ENCODE peak calls at places on chromosomes 12 and 14, in five cellular contexts. G, P, N, J and R are unnamed samples.

GRCh38 chr14:23663127-23663526 is 27.0 kb downstream of the DHRS2 start:
- DNase-seq in N (no peak), G (no peak), J (no peak), P (no peak), R (no peak)

GRCh38 chr12:5480953-5481300 is 49.0 kb downstream of the NTF3 start:
- DNase-seq in P (no peak), J (no peak), G (no peak), N (no peak), R (no peak)

GRCh38 chr12:12723147-12723680 is 6.0 kb downstream of the CDKN1B start:
- DNase-seq in P (no peak), G (peak; percentile 52), J (no peak), N (no peak), R (no peak)

GRCh38 chr14:69631509-69631908 is 20.1 kb downstream of the SUSD6 start:
- DNase-seq in P (peak; percentile 68), J (no peak), N (no peak), G (no peak), R (no peak)

GRCh38 chr14:87153901-87154300 is 839.1 kb downstream of the GALC start:
- DNase-seq in G (no peak), N (no peak), J (no peak), P (no peak), R (no peak)

GRCh38 chr14:61695695-61696527 is 598 bp downstream of the HIF1A start:
- DNase-seq in G (peak; percentile 59), J (peak; percentile 83), P (peak; percentile 30), N (peak; percentile 40), R (peak; percentile 69)

GRCh38 chr12:42192258-42192657 is 45.8 kb downstream of the YAF2 start:
- DNase-seq in G (no peak), J (no peak), P (no peak), N (no peak), R (no peak)

GRCh38 chr12:66776974-66777373 is 98.1 kb upstream of the GRIP1 start:
- DNase-seq in P (no peak), J (no peak), N (no peak), G (no peak), R (no peak)

GRCh38 chr12:53231859-53232640 is at the start of gene RARG:
- DNase-seq in G (no peak), N (peak; percentile 70), P (peak; percentile 43), J (peak; percentile 91), R (no peak)

GRCh38 chr12:4985820-4986219 is 57.9 kb upstream of the KCNA5 start:
- DNase-seq in G (no peak), J (no peak), P (no peak), N (no peak), R (no peak)

GRCh38 chr12:6264402-6265037 is 46.0 kb upstream of the PLEKHG6 start:
- DNase-seq in N (no peak), P (no peak), G (no peak), J (no peak), R (no peak)

GRCh38 chr14:21668377-21668776 is 5.2 kb downstream of the OR4E1 start:
- DNase-seq in J (no peak), P (peak; percentile 59), G (no peak), N (no peak), R (no peak)

GRCh38 chr12:92581579-92581978 is 121.2 kb upstream of the PLEKHG7 start:
- DNase-seq in J (no peak), N (no peak), G (no peak), P (no peak), R (no peak)

GRCh38 chr12:58443273-58443980 is 476.9 kb downstream of the LRIG3 start:
- DNase-seq in N (no peak), G (peak; percentile 11), J (no peak), P (peak; percentile 24), R (peak; percentile 38)
- TF ChIP-seq CTCF in N (no peak), G (peak; percentile 67), J (peak; percentile 14), P (peak; percentile 84), R (peak; percentile 66)

GRCh38 chr12:49336645-49337584 is at the start of gene C1QL4:
- DNase-seq in G (peak; percentile 82), J (peak; percentile 41), N (peak; percentile 67), P (peak; percentile 40), R (peak; percentile 95)
- TF ChIP-seq CTCF in G (peak; percentile 92), J (peak; percentile 98), N (peak; percentile 95), P (peak; percentile 99), R (peak; percentile 95)

GRCh38 chr12:11555195-11555594 is 94.3 kb upstream of the ETV6 start:
- DNase-seq in G (no peak), P (no peak), J (no peak), N (no peak), R (no peak)

GRCh38 chr12:11563785-11564739 is 85.4 kb upstream of the ETV6 start:
- DNase-seq in P (no peak), G (no peak), J (no peak), N (no peak), R (no peak)

GRCh38 chr12:11555743-11556625 is 93.5 kb upstream of the ETV6 start:
- DNase-seq in J (no peak), G (no peak), N (no peak), P (no peak), R (no peak)

GRCh38 chr12:11561416-11561815 is 88.1 kb upstream of the ETV6 start:
- DNase-seq in P (peak; percentile 15), J (no peak), N (no peak), G (no peak), R (no peak)

GRCh38 chr12:11559941-11560340 is 89.5 kb upstream of the ETV6 start:
- DNase-seq in P (no peak), N (no peak), J (no peak), G (no peak), R (no peak)
- TF ChIP-seq CTCF in P (no peak), N (no peak), J (no peak), G (no peak), R (no peak)

DNA sequence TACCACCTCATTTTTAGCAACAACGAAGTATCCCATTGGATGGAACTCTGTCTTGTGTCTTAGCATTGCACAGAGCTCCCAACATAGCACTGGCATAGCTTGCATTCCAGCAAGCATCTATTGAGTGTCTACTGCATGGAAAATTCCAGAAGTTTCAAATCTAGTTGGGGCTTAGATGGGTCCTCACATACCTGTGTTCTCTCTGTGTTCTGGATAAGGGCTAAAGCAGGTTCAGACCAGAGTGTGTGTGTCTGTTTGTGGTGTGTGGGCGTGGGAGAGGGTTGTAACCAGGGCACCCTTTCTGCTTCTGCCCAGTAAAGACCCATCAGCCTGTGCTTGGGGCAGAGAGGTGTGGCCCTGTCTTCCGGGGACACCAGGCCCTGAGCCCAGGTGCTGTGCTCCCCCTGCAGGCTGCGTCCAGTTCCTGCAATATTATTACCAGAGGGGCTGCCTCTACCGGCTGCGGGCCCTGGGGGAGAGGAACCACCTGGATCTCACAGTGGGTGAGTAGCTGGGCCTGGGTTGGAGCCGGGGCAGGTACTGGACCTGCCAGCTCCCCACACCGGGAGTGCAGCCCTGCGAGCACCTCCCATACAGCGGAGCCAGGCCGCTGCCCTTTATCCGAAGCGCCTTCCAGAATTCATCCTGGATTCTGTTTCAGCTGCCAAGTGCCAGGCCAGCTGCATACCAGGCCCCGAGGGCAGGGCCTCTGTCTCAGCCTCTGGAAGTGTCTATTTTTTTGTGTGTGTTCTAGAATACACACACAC is 20.3 kb downstream of the RHOF start:
- DNase-seq in P (peak; percentile 45), J (no peak), N (peak; percentile 59), G (peak; percentile 89), R (peak; percentile 75)
- TF ChIP-seq CTCF in P (peak; percentile 92), J (peak; percentile 77), N (peak; percentile 76), G (peak; percentile 90), R (peak; percentile 79)

GRCh38 chr14:64340560-64341196 is 46.5 kb upstream of the ESR2 start:
- DNase-seq in J (no peak), P (no peak), G (peak; percentile 43), N (no peak), R (no peak)

GRCh38 chr14:64338616-64339316 is 44.6 kb upstream of the ESR2 start:
- DNase-seq in N (peak; percentile 97), J (peak; percentile 97), P (peak; percentile 98), G (peak; percentile 98), R (peak; percentile 85)

DNA sequence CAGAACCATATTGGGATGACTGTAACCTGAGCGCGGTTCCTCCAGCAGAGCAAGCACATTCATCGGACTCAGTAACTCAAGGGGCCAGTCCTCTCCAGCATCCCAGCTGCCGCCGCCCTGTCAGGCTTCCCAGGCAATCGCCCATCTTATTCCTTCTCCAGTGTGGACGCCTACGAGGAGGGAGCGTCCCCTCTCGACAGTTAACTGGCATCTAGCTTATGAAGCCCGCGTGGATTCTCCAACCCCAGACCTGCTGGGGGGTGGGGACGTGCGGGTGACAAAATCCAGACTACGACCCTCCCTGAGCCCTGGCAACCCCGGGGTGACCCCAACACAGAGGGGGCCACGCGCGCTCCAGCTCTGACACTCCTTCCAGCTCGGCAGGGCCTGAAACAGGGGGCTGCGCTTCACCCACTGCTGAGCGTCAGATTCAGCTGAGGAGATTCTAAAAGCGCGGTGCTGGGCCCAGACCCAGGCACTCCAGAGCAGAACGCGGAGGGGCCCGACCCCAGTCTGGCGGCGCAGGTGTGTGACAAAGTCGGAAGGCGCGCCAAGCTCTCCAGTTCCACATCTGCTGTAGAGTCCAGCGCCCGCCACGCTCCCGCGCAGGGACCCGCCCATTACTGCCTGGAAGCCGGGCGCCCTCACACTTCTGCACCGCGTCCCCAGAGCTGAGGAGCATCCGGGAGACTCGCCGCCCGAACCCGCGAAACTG is 43.9 kb upstream of the ESR2 start:
- DNase-seq in G (peak; percentile 57), J (no peak), P (peak; percentile 37), N (peak; percentile 37), R (peak; percentile 74)
- TF ChIP-seq CTCF in G (peak; percentile 40), J (no peak), P (no peak), N (no peak), R (no peak)

GRCh38 chr12:112524676-112525425 is 106.1 kb downstream of the PTPN11 start:
- DNase-seq in N (no peak), P (peak; percentile 28), J (no peak), G (no peak), R (no peak)
- TF ChIP-seq CTCF in N (no peak), P (peak; percentile 51), J (no peak), G (no peak), R (peak; percentile 38)

GRCh38 chr12:54765652-54766051 is 88.7 kb upstream of the MUCL1 start:
- DNase-seq in P (no peak), G (no peak), N (no peak), J (no peak), R (no peak)

GRCh38 chr12:54762390-54762789 is 91.9 kb upstream of the MUCL1 start:
- DNase-seq in P (no peak), N (no peak), G (no peak), J (no peak), R (no peak)

GRCh38 chr12:54759751-54760150 is 94.6 kb upstream of the MUCL1 start:
- DNase-seq in J (no peak), N (no peak), G (peak; percentile 54), P (peak; percentile 41), R (peak; percentile 34)
- TF ChIP-seq CTCF in J (no peak), N (no peak), G (peak; percentile 75), P (peak; percentile 70), R (peak; percentile 11)

GRCh38 chr12:26832817-26833691 is at the start of gene ITPR2:
- DNase-seq in J (peak; percentile 96), P (peak; percentile 80), G (peak; percentile 95), N (peak; percentile 95), R (peak; percentile 96)
- TF ChIP-seq CTCF in J (no peak), P (peak; percentile 23), G (peak; percentile 41), N (peak; percentile 59), R (no peak)